ENCODE peak calls at places on chromosomes 4 and X, in six cellular contexts. One of them, this sample, is unnamed.

GRCh38 chr4:138494931-138495330 is 252.8 kb upstream of the SLC7A11 start:
- DNase-seq in GM12878: peak; percentile 4
- DNase-seq in H1: peak; percentile 56
- DNase-seq in endothelial cell of umbilical vein: peak; percentile 55
- DNase-seq in A549: peak; percentile 57
- DNase-seq in HCT116: peak; percentile 13
- DNase-seq in this sample: peak; percentile 82

GRCh38 chr4:141131738-141132688 is 1.3 kb downstream of the RNF150 start:
- DNase-seq in GM12878: no peak
- DNase-seq in H1: peak; percentile 75
- DNase-seq in endothelial cell of umbilical vein: peak; percentile 30
- DNase-seq in A549: no peak
- DNase-seq in HCT116: no peak
- DNase-seq in this sample: no peak

GRCh38 chrX:30241724-30242415 is at the start of gene MAGEB4:
- DNase-seq in GM12878: no peak
- DNase-seq in H1: no peak
- DNase-seq in endothelial cell of umbilical vein: no peak
- DNase-seq in A549: no peak
- DNase-seq in HCT116: no peak
- DNase-seq in this sample: no peak

GRCh38 chrX:75230296-75230695 is 43.6 kb upstream of the UPRT start:
- DNase-seq in GM12878: no peak
- DNase-seq in H1: no peak
- DNase-seq in endothelial cell of umbilical vein: no peak
- DNase-seq in A549: no peak
- DNase-seq in HCT116: no peak
- DNase-seq in this sample: no peak

GRCh38 chrX:37755073-37755472 is 24.8 kb upstream of the CYBB start:
- DNase-seq in GM12878: peak; percentile 67
- DNase-seq in H1: no peak
- DNase-seq in endothelial cell of umbilical vein: no peak
- DNase-seq in A549: no peak
- DNase-seq in HCT116: no peak
- DNase-seq in this sample: peak; percentile 92

GRCh38 chr4:52904421-52904820 is 42.3 kb downstream of the RASL11B start:
- DNase-seq in GM12878: no peak
- DNase-seq in H1: no peak
- DNase-seq in endothelial cell of umbilical vein: no peak
- DNase-seq in A549: no peak
- DNase-seq in HCT116: no peak
- DNase-seq in this sample: no peak

GRCh38 chr4:185846550-185847210 is 34.7 kb upstream of the SORBS2 start:
- DNase-seq in GM12878: no peak
- DNase-seq in H1: no peak
- DNase-seq in endothelial cell of umbilical vein: no peak
- DNase-seq in A549: no peak
- DNase-seq in HCT116: no peak
- DNase-seq in this sample: no peak

GRCh38 chrX:42219231-42219630 is 295.9 kb upstream of the CASK start:
- DNase-seq in GM12878: no peak
- DNase-seq in H1: no peak
- DNase-seq in endothelial cell of umbilical vein: no peak
- DNase-seq in A549: no peak
- DNase-seq in HCT116: no peak
- DNase-seq in this sample: no peak

GRCh38 chrX:57595381-57595811 is 3.6 kb downstream of the ZXDB start:
- DNase-seq in GM12878: no peak
- DNase-seq in H1: no peak
- DNase-seq in endothelial cell of umbilical vein: peak; percentile 61
- DNase-seq in A549: peak; percentile 28
- DNase-seq in HCT116: no peak
- DNase-seq in this sample: no peak

GRCh38 chr4:41538887-41539498 is 1.0 kb downstream of the LIMCH1 start:
- DNase-seq in GM12878: no peak
- DNase-seq in H1: no peak
- DNase-seq in endothelial cell of umbilical vein: peak; percentile 50
- DNase-seq in A549: no peak
- DNase-seq in HCT116: no peak
- DNase-seq in this sample: no peak

GRCh38 chr4:129213692-129214091 is 117.7 kb downstream of the C4orf33 start:
- DNase-seq in GM12878: no peak
- DNase-seq in H1: no peak
- DNase-seq in endothelial cell of umbilical vein: no peak
- DNase-seq in A549: no peak
- DNase-seq in HCT116: no peak
- DNase-seq in this sample: no peak

GRCh38 chr4:175419120-175419774 is 392.8 kb downstream of the GPM6A start:
- DNase-seq in GM12878: no peak
- DNase-seq in H1: no peak
- DNase-seq in endothelial cell of umbilical vein: no peak
- DNase-seq in A549: peak; percentile 93
- DNase-seq in HCT116: peak; percentile 53
- DNase-seq in this sample: no peak

GRCh38 chr4:155807021-155807420 is 48.2 kb downstream of the GUCY1B1 start:
- DNase-seq in GM12878: no peak
- DNase-seq in H1: no peak
- DNase-seq in endothelial cell of umbilical vein: no peak
- DNase-seq in A549: no peak
- DNase-seq in HCT116: no peak
- DNase-seq in this sample: no peak

GRCh38 chr4:102625232-102625930 is 124.2 kb downstream of the NFKB1 start:
- DNase-seq in GM12878: no peak
- DNase-seq in H1: no peak
- DNase-seq in endothelial cell of umbilical vein: peak; percentile 23
- DNase-seq in A549: peak; percentile 37
- DNase-seq in HCT116: no peak
- DNase-seq in this sample: peak; percentile 75

GRCh38 chrX:53321216-53321942 is 40.0 kb upstream of the IQSEC2 start:
- DNase-seq in GM12878: no peak
- DNase-seq in H1: no peak
- DNase-seq in endothelial cell of umbilical vein: no peak
- DNase-seq in A549: no peak
- DNase-seq in HCT116: no peak
- DNase-seq in this sample: peak; percentile 19

GRCh38 chrX:129523076-129524055 is at the start of gene SMARCA1:
- DNase-seq in GM12878: no peak
- DNase-seq in H1: peak; percentile 58
- DNase-seq in endothelial cell of umbilical vein: peak; percentile 42
- DNase-seq in A549: peak; percentile 79
- DNase-seq in HCT116: peak; percentile 16
- DNase-seq in this sample: no peak

GRCh38 chr4:81651500-81651899 is 179.8 kb upstream of the RASGEF1B start:
- DNase-seq in GM12878: no peak
- DNase-seq in H1: no peak
- DNase-seq in endothelial cell of umbilical vein: no peak
- DNase-seq in A549: no peak
- DNase-seq in HCT116: no peak
- DNase-seq in this sample: no peak

GRCh38 chrX:141220342-141221008 is 21.8 kb downstream of the SPANXC start:
- DNase-seq in GM12878: no peak
- DNase-seq in H1: no peak
- DNase-seq in endothelial cell of umbilical vein: peak; percentile 69
- DNase-seq in A549: peak; percentile 50
- DNase-seq in HCT116: no peak
- DNase-seq in this sample: no peak

GRCh38 chrX:136802515-136802914 is 21.8 kb upstream of the ARHGEF6 start:
- DNase-seq in GM12878: no peak
- DNase-seq in H1: no peak
- DNase-seq in endothelial cell of umbilical vein: no peak
- DNase-seq in A549: no peak
- DNase-seq in HCT116: no peak
- DNase-seq in this sample: peak; percentile 14

GRCh38 chr4:53185853-53186590 is 179.8 kb downstream of the SCFD2 start:
- DNase-seq in GM12878: no peak
- DNase-seq in H1: no peak
- DNase-seq in endothelial cell of umbilical vein: no peak
- DNase-seq in A549: no peak
- DNase-seq in HCT116: no peak
- DNase-seq in this sample: no peak

GRCh38 chr4:10639100-10639499 is 45.5 kb downstream of the CLNK start:
- DNase-seq in GM12878: no peak
- DNase-seq in H1: no peak
- DNase-seq in endothelial cell of umbilical vein: no peak
- DNase-seq in A549: no peak
- DNase-seq in HCT116: no peak
- DNase-seq in this sample: no peak

GRCh38 chrX:109826954-109827708 is 94.1 kb upstream of the ACSL4 start:
- DNase-seq in GM12878: no peak
- DNase-seq in H1: no peak
- DNase-seq in endothelial cell of umbilical vein: no peak
- DNase-seq in A549: peak; percentile 50
- DNase-seq in HCT116: no peak
- DNase-seq in this sample: no peak

GRCh38 chr4:99462875-99463464 is 27.8 kb upstream of the ADH7 start:
- DNase-seq in GM12878: peak; percentile 24
- DNase-seq in H1: no peak
- DNase-seq in endothelial cell of umbilical vein: peak; percentile 61
- DNase-seq in A549: peak; percentile 60
- DNase-seq in HCT116: peak; percentile 57
- DNase-seq in this sample: peak; percentile 64

GRCh38 chr4:93828332-93828829 is at the start of gene ATOH1:
- DNase-seq in GM12878: no peak
- DNase-seq in H1: no peak
- DNase-seq in endothelial cell of umbilical vein: no peak
- DNase-seq in A549: peak; percentile 7
- DNase-seq in HCT116: peak; percentile 15
- DNase-seq in this sample: no peak

GRCh38 chr4:81715335-81715734 is 243.6 kb upstream of the RASGEF1B start:
- DNase-seq in GM12878: no peak
- DNase-seq in H1: peak; percentile 49
- DNase-seq in endothelial cell of umbilical vein: no peak
- DNase-seq in A549: no peak
- DNase-seq in HCT116: no peak
- DNase-seq in this sample: no peak

GRCh38 chr4:81566076-81566663 is 94.5 kb upstream of the RASGEF1B start:
- DNase-seq in GM12878: no peak
- DNase-seq in H1: no peak
- DNase-seq in endothelial cell of umbilical vein: no peak
- DNase-seq in A549: no peak
- DNase-seq in HCT116: no peak
- DNase-seq in this sample: no peak

GRCh38 chr4:150297861-150298474 is 219.7 kb downstream of the DCLK2 start:
- DNase-seq in GM12878: peak; percentile 8
- DNase-seq in H1: no peak
- DNase-seq in endothelial cell of umbilical vein: peak; percentile 79
- DNase-seq in A549: peak; percentile 52
- DNase-seq in HCT116: peak; percentile 45
- DNase-seq in this sample: peak; percentile 56

GRCh38 chr4:212438-213174 is 88.3 kb downstream of the ZNF718 start:
- DNase-seq in GM12878: no peak
- DNase-seq in H1: peak; percentile 73
- DNase-seq in endothelial cell of umbilical vein: peak; percentile 88
- DNase-seq in A549: no peak
- DNase-seq in HCT116: no peak
- DNase-seq in this sample: no peak
- TF ChIP-seq POLR2A in GM12878: no peak
- TF ChIP-seq POLR2A in H1: peak; percentile 74
- TF ChIP-seq POLR2A in endothelial cell of umbilical vein: no peak
- TF ChIP-seq POLR2A in A549: no peak
- TF ChIP-seq POLR2A in HCT116: no peak
- TF ChIP-seq POLR2A in this sample: no peak

DNA sequence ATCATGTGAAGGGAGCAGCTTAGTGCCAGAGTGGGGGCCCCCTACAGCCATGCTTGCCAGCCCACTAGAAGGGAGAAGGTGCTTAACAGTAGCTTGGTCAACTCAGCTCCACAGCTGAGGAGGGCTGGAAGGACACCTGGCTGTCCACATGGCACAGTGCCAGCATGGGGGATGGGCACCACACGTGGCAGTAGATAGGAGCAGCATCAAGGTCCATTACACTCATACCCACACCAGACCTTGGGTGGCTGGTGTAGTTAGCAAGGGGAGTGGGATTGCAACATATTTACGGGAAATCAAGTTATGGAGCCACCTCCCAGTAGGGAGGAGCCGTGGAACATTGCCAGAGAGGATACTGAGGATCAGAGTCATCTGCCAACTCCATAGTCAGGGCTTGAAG is 37.9 kb upstream of the SLC4A4 start:
- DNase-seq in GM12878: no peak
- DNase-seq in H1: no peak
- DNase-seq in endothelial cell of umbilical vein: no peak
- DNase-seq in A549: no peak
- DNase-seq in HCT116: no peak
- DNase-seq in this sample: no peak
- TF ChIP-seq MAX in GM12878: no peak
- TF ChIP-seq MAX in H1: no peak
- TF ChIP-seq MAX in endothelial cell of umbilical vein: no peak
- TF ChIP-seq MAX in A549: no peak
- TF ChIP-seq MAX in HCT116: no peak
- TF ChIP-seq MAX in this sample: no peak

DNA sequence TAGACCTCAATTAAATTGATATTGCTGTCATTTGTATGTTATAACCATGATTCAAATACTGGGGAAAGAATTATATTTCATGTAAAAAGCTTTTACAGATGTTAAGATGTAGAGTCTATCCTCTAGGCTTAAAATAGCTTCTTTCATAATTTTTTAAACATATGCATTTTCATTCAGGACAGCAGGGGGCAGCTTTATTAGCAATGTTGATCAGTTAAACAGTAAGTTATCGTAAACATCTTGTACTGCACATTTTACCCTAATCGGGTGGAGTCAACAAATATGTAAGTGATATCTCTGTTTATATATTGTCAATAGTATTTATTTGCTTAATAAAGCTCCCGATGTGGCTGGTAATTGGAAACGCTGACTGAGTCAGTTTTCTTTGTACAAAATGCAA is 142.5 kb upstream of the MED14 start:
- DNase-seq in GM12878: no peak
- DNase-seq in H1: no peak
- DNase-seq in endothelial cell of umbilical vein: peak; percentile 60
- DNase-seq in A549: peak; percentile 37
- DNase-seq in HCT116: peak; percentile 3
- DNase-seq in this sample: peak; percentile 31
- TF ChIP-seq CTCF in GM12878: peak; percentile 29
- TF ChIP-seq CTCF in H1: no peak
- TF ChIP-seq CTCF in endothelial cell of umbilical vein: peak; percentile 20
- TF ChIP-seq CTCF in A549: peak; percentile 56
- TF ChIP-seq CTCF in HCT116: peak; percentile 52
- TF ChIP-seq CTCF in this sample: peak; percentile 7

GRCh38 chrX:71367396-71367795 is 1.2 kb downstream of the TAF1 start:
- DNase-seq in GM12878: no peak
- DNase-seq in H1: no peak
- DNase-seq in endothelial cell of umbilical vein: no peak
- DNase-seq in A549: peak; percentile 6
- DNase-seq in HCT116: no peak
- DNase-seq in this sample: peak; percentile 11

GRCh38 chrX:71366674-71367256 is 608 bp downstream of the TAF1 start:
- DNase-seq in GM12878: no peak
- DNase-seq in H1: peak; percentile 43
- DNase-seq in endothelial cell of umbilical vein: peak; percentile 40
- DNase-seq in A549: peak; percentile 23
- DNase-seq in HCT116: no peak
- DNase-seq in this sample: peak; percentile 60

GRCh38 chrX:71364221-71364620 is 1.9 kb upstream of the TAF1 start:
- DNase-seq in GM12878: no peak
- DNase-seq in H1: no peak
- DNase-seq in endothelial cell of umbilical vein: no peak
- DNase-seq in A549: no peak
- DNase-seq in HCT116: no peak
- DNase-seq in this sample: no peak

GRCh38 chrX:71365356-71365875 is 741 bp upstream of the TAF1 start:
- DNase-seq in GM12878: no peak
- DNase-seq in H1: no peak
- DNase-seq in endothelial cell of umbilical vein: no peak
- DNase-seq in A549: no peak
- DNase-seq in HCT116: no peak
- DNase-seq in this sample: no peak

GRCh38 chrX:71365876-71366673 is at the start of gene TAF1:
- DNase-seq in GM12878: peak; percentile 95
- DNase-seq in H1: peak; percentile 73
- DNase-seq in endothelial cell of umbilical vein: peak; percentile 98
- DNase-seq in A549: peak; percentile 98
- DNase-seq in HCT116: peak; percentile 94
- DNase-seq in this sample: peak; percentile 97
- TF ChIP-seq POLR2A in GM12878: peak; percentile 87
- TF ChIP-seq POLR2A in H1: peak; percentile 21
- TF ChIP-seq POLR2A in endothelial cell of umbilical vein: peak; percentile 70
- TF ChIP-seq POLR2A in A549: peak; percentile 82
- TF ChIP-seq POLR2A in HCT116: no peak
- TF ChIP-seq POLR2A in this sample: peak; percentile 50